ENCODE peak calls at places on chromosomes 12 and 14, in seven cellular contexts. B is stomach, A is transverse colon, U is body of pancreas, Q is prostate gland, P is A549, S is breast epithelium. D is an unnamed sample.

GRCh38 chr14:74400328-74400727 is 25.7 kb downstream of the SYNDIG1L start:
- DNase-seq in B (no peak), A (no peak), U (no peak), Q (no peak), P (peak; percentile 19), S (no peak), D (no peak)

GRCh38 chr14:63901434-63902085 is 48.8 kb downstream of the SYNE2 start:
- DNase-seq in B (no peak), A (no peak), U (no peak), Q (no peak), P (no peak), S (no peak), D (no peak)

GRCh38 chr12:80513211-80513610 is 69.2 kb downstream of the PTPRQ start:
- DNase-seq in B (no peak), A (no peak), U (no peak), Q (no peak), P (no peak), S (no peak), D (no peak)

GRCh38 chr12:122886851-122887816 is 8.8 kb downstream of the VPS37B start:
- DNase-seq in B (peak; percentile 46), A (peak; percentile 71), U (peak; percentile 65), Q (no peak), P (peak; percentile 85), S (no peak), D (no peak)

GRCh38 chr14:70448633-70449032 is 3.3 kb upstream of the ADAM21 start:
- DNase-seq in B (no peak), A (no peak), U (no peak), Q (no peak), P (no peak), S (no peak), D (no peak)

GRCh38 chr12:9606736-9607372 is 862 bp downstream of the KLRB1 start:
- DNase-seq in B (no peak), A (no peak), U (no peak), Q (no peak), P (no peak), S (no peak), D (no peak)

GRCh38 chr12:105436636-105437035 is 106.1 kb downstream of the C12orf75 start:
- DNase-seq in B (no peak), A (no peak), U (no peak), Q (no peak), P (no peak), S (no peak), D (no peak)

GRCh38 chr12:86138770-86139169 is 117.4 kb downstream of the MGAT4C start:
- DNase-seq in B (no peak), A (no peak), U (no peak), Q (no peak), P (no peak), S (no peak), D (no peak)

GRCh38 chr12:752673-753400 is 458 bp downstream of the WNK1 start:
- DNase-seq in B (peak; percentile 68), A (peak; percentile 69), U (peak; percentile 65), Q (peak; percentile 38), P (no peak), S (no peak), D (peak; percentile 53)

DNA sequence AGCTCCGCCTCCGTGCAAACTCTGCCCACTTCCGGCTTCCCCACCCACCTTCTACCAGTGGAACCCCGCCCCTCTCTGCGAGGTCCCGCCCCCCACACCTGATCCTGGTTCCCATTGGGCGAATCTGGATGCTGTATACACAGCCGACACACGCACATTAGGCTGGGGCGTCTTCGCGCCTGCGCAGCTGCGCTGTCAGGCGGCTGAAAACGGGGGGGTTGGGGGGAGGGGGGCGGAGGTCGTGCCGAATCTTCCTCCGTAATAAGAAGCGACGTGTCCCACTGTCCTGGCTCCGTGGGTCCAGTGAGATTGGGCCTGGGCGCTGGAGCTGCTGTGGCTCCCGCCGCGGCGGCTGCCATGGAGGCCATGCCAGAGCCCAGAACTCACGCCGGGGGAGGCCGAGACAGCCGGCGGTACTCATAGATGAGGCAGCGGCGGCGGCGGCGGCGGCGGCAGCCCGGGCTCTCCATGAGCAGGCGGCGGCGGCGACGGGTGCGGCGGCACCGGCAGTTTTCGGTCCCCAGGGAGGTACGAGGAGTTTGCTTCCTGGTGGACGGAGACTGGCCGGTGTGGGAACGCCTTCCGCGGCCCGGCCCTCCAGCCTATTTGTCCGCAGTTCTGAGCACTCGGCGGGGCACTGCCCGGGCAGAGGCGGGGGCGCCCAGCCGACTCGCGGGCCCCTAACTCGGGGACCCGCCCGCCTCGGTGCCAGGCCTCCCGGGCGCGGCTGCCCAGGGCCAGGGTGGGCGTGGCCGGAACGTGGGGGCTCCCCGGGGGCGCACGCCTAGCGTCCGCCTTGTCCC is 64.5 kb downstream of the KLHL28 start:
- DNase-seq in B (peak; percentile 99), A (peak; percentile 99), U (peak; percentile 99), Q (peak; percentile 99), P (peak; percentile 94), S (peak; percentile 97), D (peak; percentile 97)
- TF ChIP-seq POLR2A in B (no peak), A (peak; percentile 84), U (peak; percentile 82), Q (peak; percentile 61), P (peak; percentile 85), S (peak; percentile 33), D (peak; percentile 65)

DNA sequence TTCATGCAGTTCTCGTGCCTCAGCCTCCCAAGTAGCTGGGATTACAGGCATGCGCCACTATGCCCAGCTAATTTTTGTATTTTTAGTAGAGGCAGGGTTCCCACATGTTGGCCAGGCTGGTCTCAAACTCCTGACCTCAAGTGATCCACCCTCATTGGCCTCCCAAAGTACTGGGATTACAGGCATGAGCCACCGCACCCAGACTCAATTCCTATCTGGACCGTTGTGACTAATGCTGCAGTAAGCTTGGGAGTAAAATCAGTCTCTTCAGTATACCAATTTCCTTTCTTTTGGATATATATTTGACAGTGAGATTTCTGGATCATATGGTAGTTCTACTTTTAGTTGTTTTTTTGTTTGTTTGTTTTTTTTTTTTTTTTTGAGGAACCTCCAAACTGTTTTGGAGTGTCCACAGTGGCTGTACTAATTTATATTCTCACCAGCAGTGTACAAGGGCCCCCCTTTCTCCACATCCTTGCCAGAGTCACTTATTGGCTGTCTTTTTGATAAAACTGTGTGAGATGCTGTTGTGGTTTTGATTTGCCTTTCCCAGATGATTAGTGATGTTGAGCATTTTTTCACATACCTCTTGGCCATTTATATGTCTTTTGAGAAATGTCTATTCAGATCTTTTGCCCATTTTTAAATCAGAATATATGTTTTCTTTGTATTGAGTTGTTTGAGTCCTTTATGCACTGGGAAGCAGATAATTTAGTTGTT is 37.3 kb upstream of the EVL start:
- DNase-seq in B (no peak), A (no peak), U (no peak), Q (no peak), P (no peak), S (no peak), D (no peak)
- H3K4me1 ChIP-seq in B (peaks cover 46% of the 10 kb centered on the region), A (peaks cover 31% of the 10 kb centered on the region), U (peaks cover 46% of the 10 kb centered on the region), Q (peaks cover 11% of the 10 kb centered on the region), P (peaks cover 56% of the 10 kb centered on the region), S (peaks cover 9% of the 10 kb centered on the region), D (peaks cover 30% of the 10 kb centered on the region)

DNA sequence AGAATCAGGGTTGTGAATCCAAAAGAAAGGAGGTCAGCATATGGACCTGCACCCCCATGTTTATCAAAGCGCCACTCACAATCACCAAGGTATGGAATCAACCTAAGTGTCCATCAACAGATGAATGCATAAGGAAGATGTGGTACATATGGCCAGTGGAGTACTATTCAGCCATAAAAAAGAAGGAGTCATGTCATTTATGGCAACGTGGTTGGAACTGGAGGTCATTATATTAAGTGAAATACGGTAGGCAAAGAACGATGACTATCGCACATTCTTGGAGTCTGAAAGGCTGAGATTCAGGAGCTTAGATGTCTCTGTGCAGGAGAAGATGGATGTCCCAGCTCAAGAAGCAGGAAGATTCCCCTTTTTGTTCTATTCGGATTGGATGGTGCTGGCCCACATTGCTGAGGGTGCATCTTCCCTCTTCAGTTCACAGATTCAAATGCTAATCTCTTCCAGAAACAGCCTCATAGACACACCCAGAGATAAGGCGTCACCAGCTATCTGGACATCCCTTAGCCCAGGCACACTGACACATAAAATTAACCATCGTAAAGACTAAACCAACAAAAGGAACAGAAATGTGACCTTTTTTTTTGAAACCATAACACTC is 108.1 kb downstream of the GLT1D1 start:
- DNase-seq in B (no peak), A (no peak), U (no peak), Q (no peak), P (no peak), S (no peak), D (no peak)
- TF ChIP-seq POLR2A in B (no peak), A (no peak), U (no peak), Q (no peak), P (no peak), S (no peak), D (no peak)

GRCh38 chr12:46798056-46798455 is 27.7 kb downstream of the SLC38A4 start:
- DNase-seq in B (no peak), A (no peak), U (no peak), Q (no peak), P (no peak), S (no peak), D (no peak)
- H3K4me1 ChIP-seq in B (no peaks in the 10 kb centered on the region), A (no peaks in the 10 kb centered on the region), U (peaks cover 7% of the 10 kb centered on the region), Q (no peaks in the 10 kb centered on the region), P (no peaks in the 10 kb centered on the region), S (no peaks in the 10 kb centered on the region), D (peaks cover 26% of the 10 kb centered on the region)

GRCh38 chr12:39959016-39959415 is 146.9 kb downstream of the SLC2A13 start:
- DNase-seq in B (no peak), A (no peak), U (no peak), Q (no peak), P (no peak), S (no peak), D (no peak)
- TF ChIP-seq POLR2A in B (no peak), A (no peak), U (no peak), Q (no peak), P (no peak), S (no peak), D (no peak)

DNA sequence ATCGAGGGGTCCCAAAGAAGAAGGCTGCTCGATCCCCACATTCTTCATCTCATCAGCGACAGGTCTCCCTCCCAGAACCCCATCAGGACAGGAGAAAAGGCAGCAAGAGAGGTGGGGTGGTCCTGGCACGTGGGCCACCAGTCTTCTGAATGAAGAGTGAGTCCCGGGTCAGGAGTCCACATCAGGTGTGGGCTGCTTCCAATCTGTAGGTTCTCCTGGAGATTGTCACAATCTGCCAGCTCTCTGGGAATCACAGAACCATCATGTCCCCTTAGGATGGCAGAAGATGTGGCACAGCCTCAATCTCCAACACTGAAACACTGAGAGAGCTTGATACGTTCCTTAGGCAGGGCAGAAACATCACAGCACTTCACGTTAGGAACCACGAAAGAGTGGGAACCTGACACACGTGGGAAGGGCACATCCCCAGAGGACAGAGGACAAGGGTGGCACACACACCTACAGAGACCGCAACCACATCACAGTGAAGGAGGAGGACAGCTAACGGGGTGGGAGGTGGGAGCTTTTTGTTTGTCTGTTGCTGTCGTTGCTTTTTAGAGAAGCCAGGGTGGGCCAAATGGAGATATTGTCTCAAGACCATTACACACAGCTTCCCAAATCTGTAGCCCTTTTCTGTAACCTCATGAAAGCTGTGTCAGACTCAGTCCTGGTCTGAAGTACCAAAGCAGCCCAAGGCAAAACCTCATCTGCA is 284.5 kb downstream of the DPF3 start:
- DNase-seq in B (no peak), A (no peak), U (no peak), Q (no peak), P (no peak), S (no peak), D (no peak)
- H3K4me1 ChIP-seq in B (peaks cover 5% of the 10 kb centered on the region), A (no peaks in the 10 kb centered on the region), U (peaks cover 10% of the 10 kb centered on the region), Q (no peaks in the 10 kb centered on the region), P (peaks cover 19% of the 10 kb centered on the region), S (no peaks in the 10 kb centered on the region), D (peaks cover 22% of the 10 kb centered on the region)

DNA sequence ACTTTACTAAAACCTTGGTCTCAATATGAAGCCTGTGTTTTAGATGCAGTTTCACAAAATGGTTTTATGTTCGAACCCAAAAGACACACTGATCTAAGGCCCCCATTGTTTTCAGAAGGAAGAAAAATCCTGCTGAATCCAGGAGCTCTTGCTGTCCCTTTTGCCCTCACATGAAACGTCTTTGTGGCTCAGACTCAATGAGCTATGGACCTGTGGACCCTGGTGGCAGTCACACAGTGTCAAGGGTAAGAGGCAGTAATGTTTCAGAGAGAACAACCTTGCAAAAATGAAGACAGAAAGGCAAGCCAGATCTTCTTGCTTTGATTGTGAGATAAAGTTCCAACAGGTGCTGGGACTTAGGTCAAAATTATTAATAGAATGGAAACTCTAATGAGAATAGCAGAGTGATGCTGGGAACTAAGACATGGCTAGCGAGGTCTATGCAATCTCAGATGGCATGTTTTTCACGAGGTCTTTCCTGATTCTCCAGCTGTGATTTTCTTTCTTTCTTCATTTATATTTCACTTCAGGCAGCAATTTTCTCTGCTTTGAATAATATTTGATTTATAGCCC is 164.9 kb upstream of the SLC38A2 start:
- DNase-seq in B (no peak), A (no peak), U (no peak), Q (no peak), P (no peak), S (no peak), D (no peak)
- TF ChIP-seq POLR2A in B (no peak), A (no peak), U (no peak), Q (no peak), P (no peak), S (no peak), D (no peak)